ENCODE peak calls at places on chromosome 17, in six cellular contexts. R, O, W, P, U and Y are unnamed samples.

GRCh38 chr17:72997559-72997958 is 94.9 kb downstream of the SLC39A11 start:
- DNase-seq in O (no peak), R (no peak), W (no peak), P (no peak), U (no peak), Y (no peak)

GRCh38 chr17:16415031-16415924 is at the start of gene TRPV2:
- DNase-seq in W (no peak), R (peak), U (no peak), O (peak), P (no peak), Y (peak)

GRCh38 chr17:427891-428290 is 75.3 kb upstream of the RPH3AL start:
- DNase-seq in P (no peak), W (no peak), O (no peak), U (no peak), R (no peak), Y (no peak)

GRCh38 chr17:28324272-28324745 is 5.3 kb downstream of the TMEM97 start:
- DNase-seq in R (no peak), W (no peak), P (no peak), U (no peak), O (no peak), Y (no peak)

GRCh38 chr17:6388416-6388815 is 46.5 kb downstream of the AIPL1 start:
- DNase-seq in R (no peak), O (no peak), W (peak), U (no peak), P (no peak), Y (no peak)

GRCh38 chr17:74008196-74008595 is 195.3 kb upstream of the RPL38 start:
- DNase-seq in R (no peak), W (no peak), P (no peak), O (no peak), U (no peak), Y (no peak)

GRCh38 chr17:49438885-49439284 is 24.2 kb upstream of the PHB1 start:
- DNase-seq in R (no peak), U (peak), P (no peak), W (no peak), O (no peak), Y (no peak)

GRCh38 chr17:32870969-32871368 is 6.0 kb downstream of the MYO1D start:
- DNase-seq in W (peak), R (no peak), P (no peak), U (no peak), O (no peak), Y (no peak)

GRCh38 chr17:31582151-31582907 is 190.9 kb downstream of the RAB11FIP4 start:
- DNase-seq in O (no peak), R (peak), W (peak), P (no peak), U (no peak), Y (no peak)

GRCh38 chr17:50630524-50631194 is 4.0 kb upstream of the ABCC3 start:
- DNase-seq in O (peak), W (no peak), U (no peak), R (peak), P (no peak), Y (peak)

GRCh38 chr17:8029121-8029520 is 9.7 kb upstream of the ALOX15B start:
- DNase-seq in W (no peak), P (no peak), O (no peak), U (no peak), R (no peak), Y (no peak)

GRCh38 chr17:79862259-79862658 is 23.0 kb upstream of the CBX4 start:
- DNase-seq in U (no peak), P (no peak), R (peak), O (no peak), W (no peak), Y (no peak)

DNA sequence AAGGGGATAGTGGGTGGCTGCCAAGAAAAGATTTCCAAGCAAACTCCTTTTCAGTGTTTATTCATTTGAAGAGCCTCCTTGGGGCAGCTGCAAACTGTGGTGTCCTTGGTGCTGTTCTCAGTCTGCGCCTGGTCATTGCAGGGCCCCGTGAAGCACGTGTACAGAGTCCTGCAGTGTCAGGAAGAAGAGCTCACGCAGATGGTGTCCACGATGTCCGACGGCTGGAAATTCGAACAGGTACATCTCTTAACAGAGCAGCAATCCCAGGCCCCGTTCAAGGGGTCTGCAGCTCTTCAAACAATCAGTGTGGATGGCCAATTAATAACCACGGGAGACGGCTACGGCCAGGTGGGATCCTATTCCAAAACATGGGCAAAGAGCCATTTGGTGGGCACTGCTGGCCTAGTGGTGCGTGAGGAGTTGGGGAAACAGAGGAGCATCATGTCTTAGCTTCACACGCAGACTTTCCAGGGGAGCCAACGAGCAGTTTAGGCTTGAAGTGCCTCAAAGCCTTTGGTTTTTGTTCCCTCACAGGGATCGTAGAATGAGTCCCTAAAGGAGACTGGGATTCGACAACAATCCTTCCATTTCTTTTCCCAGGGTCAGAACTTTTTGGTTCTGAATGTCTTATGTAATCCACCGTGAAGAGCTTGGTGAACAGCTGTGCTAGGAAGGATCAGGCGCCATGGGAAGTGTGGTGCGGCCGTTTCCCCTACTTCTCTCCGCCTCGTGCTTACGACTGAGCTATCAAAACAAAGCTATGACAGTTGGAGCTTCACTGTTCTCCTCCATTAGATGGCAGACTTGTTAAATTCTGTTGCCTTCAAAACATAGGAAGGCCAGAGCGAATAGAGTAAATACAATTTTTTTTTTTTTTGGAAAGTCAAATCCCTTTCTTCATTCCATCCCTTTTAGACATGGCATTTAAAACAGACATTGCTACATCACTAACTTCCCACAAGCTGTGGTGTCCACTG is 12.6 kb downstream of the KCTD2 start:
- DNase-seq in P (no peak), W (peak), R (no peak), O (no peak), U (no peak), Y (no peak)
- H3K27ac ChIP-seq in P (no peak), W (peak), R (peak), O (no peak), U (no peak), Y (no peak)

GRCh38 chr17:30212750-30213149 is 22.7 kb downstream of the SLC6A4 start:
- DNase-seq in O (no peak), U (no peak), W (peak), R (no peak), P (no peak), Y (no peak)
- TF ChIP-seq CTCF in O (no peak), U (no peak), W (no peak), R (no peak), P (no peak), Y (no peak)

GRCh38 chr17:42554250-42555121 is 1.8 kb downstream of the HSD17B1 start:
- DNase-seq in W (peak), U (peak), O (peak), R (peak), P (no peak), Y (peak)
- H3K27ac ChIP-seq in W (peak), U (peak), O (peak), R (peak), P (peak), Y (peak)

DNA sequence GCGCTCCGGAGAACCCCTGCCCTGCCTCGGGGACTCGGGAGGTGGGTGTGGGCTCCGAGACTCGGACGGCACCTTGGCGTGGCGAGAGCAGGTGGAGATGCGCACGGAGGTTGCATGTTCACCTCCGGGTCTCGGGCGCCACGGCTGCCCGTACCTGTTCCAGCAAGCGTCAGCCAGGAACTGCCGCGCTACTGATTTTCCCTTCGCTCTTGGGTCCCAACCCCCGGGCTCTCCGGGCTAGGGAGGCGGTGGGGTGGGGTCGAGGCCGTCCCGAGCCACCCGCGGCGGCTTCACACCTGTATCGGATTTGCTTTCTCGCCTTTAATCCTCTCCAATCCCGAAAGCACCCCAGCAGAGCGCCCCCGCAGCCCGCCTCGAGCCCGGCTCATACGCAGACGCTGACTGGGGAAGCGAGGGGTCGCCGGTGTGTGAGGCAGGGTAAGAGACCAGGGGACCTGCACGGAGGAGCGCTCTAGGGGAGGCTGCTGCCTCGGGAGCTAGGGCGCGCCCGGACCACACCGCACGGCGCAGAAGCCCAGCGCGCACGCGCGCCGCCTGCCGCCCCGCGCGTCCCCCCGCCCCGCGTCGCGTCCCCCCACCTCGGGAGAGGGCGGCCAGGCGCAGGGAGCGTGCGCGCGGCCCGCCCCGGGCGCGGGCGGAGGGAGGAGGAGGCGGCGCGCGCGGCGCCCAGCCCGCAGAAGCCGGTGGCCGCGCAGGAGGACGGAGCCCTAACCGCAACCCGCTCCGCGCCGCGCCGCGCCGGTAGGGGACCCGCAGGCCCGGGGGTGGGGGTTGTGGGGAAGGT is at the start of gene DUSP14:
- DNase-seq in O (peak), R (peak), P (no peak), W (peak), U (peak), Y (peak)
- TF ChIP-seq CTCF in O (no peak), R (no peak), P (no peak), W (no peak), U (no peak), Y (no peak)

GRCh38 chr17:41967921-41968578 is 1.5 kb downstream of the CNP start:
- DNase-seq in O (no peak), R (no peak), U (no peak), W (no peak), P (no peak), Y (no peak)
- H3K27ac ChIP-seq in O (no peak), R (peak), U (no peak), W (peak), P (no peak), Y (peak)

GRCh38 chr17:42999003-42999525 is 845 bp downstream of the RPL27 start:
- DNase-seq in R (no peak), U (no peak), O (no peak), P (no peak), W (no peak), Y (no peak)
- TF ChIP-seq CTCF in R (no peak), U (no peak), O (no peak), P (no peak), W (no peak), Y (no peak)

GRCh38 chr17:63998050-63998720 is at the start of gene PRR29:
- DNase-seq in U (peak), R (peak), W (peak), O (peak), P (no peak), Y (peak)

GRCh38 chr17:63998721-63999679 is 849 bp downstream of the PRR29 start:
- DNase-seq in W (peak), R (no peak), O (no peak), U (no peak), P (no peak), Y (no peak)

GRCh38 chr17:64001763-64002529 is 3.8 kb downstream of the PRR29 start:
- DNase-seq in U (no peak), O (no peak), R (peak), W (no peak), P (no peak), Y (no peak)

GRCh38 chr17:64001091-64001579 is 3.0 kb downstream of the PRR29 start:
- DNase-seq in U (no peak), R (no peak), O (no peak), W (peak), P (no peak), Y (no peak)

DNA sequence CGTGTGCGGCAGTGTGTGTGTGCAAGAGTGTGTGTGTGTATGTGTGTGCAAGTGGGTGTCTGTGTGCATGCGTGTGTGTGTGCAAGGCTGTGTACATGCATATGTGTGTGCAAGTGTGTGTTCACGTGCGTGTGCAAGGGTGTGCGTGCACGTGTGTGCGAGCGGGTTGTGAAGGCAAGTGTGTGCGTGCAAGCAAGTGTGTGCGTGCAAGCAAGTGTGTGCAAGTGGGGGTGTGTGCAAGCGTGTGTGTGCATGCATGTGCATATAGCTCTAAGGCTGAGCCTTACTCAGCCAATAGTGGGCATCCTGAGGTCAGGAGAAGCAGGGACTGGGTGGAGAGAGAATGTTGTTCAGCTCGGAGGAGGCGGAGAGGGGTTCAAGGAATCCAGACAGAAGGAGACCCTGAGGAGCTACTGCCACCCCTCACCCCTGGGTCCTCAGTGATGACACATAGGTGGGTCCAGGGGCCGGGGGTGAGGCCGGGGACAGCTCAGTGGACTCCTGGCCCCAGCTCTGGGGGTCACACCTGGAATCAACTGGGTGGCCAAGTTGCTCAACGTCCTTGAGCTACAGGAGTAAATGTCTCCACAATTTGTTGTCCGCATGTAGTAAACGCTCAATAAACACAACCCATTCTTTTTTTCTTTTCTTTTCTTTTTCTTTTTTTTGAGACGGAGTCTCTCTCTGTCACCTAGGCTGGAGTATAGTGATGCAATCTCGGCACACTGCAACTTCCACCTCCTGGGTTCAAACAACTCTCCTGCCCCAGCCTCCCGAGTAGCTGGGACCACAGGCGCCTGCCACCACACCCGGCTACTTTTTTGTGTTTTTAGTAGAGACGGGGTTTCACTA is 1.8 kb downstream of the PRR29 start:
- DNase-seq in O (no peak), W (peak), R (no peak), P (no peak), U (no peak), Y (no peak)
- H3K27ac ChIP-seq in O (no peak), W (no peak), R (no peak), P (no peak), U (no peak), Y (no peak)

DNA sequence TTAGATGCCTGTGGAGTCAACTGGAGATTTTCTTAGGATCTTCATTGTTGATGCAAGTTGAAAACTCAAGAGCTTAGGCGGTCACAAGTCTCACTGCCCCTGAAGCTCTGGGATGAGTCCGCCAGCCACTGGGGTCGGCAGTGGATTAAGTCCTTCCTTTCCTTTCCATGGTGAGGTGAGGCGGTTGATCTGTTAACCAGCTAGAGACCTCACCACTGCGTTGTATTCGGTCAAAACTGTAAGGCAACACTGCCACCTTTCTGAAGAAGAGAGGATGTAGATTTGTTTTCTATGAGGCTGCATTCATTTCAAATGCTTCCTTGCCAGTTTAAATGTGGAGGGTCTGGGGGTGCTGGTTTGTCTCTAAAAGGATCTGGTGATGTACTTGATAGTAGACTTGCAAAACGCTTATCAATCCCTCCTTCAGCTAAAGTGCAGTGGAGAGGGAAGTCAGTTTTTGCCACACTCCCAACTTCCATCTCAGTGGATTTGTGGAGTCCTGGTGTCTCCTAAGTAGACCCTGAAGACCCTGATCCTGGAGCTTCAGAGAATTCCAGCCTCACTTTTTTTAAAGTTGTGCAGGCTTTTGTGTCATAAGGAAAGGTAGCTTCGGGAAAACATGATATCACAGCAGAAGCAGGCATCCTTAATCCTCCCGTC is 1.7 kb downstream of the MYOCD start:
- DNase-seq in W (no peak), U (no peak), P (peak), R (no peak), O (no peak), Y (no peak)
- TF ChIP-seq CTCF in W (peak), U (no peak), P (peak), R (peak), O (no peak), Y (no peak)

GRCh38 chr17:35539659-35540026 is 2.2 kb upstream of the SLFN12L start:
- DNase-seq in W (no peak), R (no peak), P (no peak), O (no peak), U (no peak), Y (no peak)

GRCh38 chr17:35540589-35541404 is 3.3 kb upstream of the SLFN12L start:
- DNase-seq in O (peak), P (no peak), W (no peak), R (no peak), U (no peak), Y (no peak)

GRCh38 chr17:35534694-35535093 is 2.8 kb downstream of the SLFN12L start:
- DNase-seq in U (no peak), W (no peak), R (no peak), P (no peak), O (no peak), Y (no peak)

GRCh38 chr17:35537569-35538209 is at the start of gene SLFN12L:
- DNase-seq in O (no peak), P (no peak), W (no peak), R (no peak), U (no peak), Y (no peak)

GRCh38 chr17:35536664-35537160 is 766 bp downstream of the SLFN12L start:
- DNase-seq in R (no peak), U (no peak), W (no peak), P (no peak), O (no peak), Y (no peak)
- H3K27ac ChIP-seq in R (peak), U (no peak), W (no peak), P (no peak), O (peak), Y (peak)

GRCh38 chr17:82647593-82648164 is 565 bp downstream of the WDR45B start:
- DNase-seq in U (no peak), R (peak), W (peak), O (peak), P (no peak), Y (peak)
- TF ChIP-seq CTCF in U (no peak), R (no peak), W (no peak), O (peak), P (no peak), Y (no peak)